ENCODE peak calls at places on chromosomes 1 and 21, in five cellular contexts. One of them, this sample, is unnamed.

GRCh38 chr21:20253261-20253660 is 744.9 kb upstream of the NCAM2 start:
- DNase-seq in stimulated activated naive CD8-positive, alpha-beta T cell treated with anti-CD3 and anti-CD28 coated beads, Interleukin-15, amount 100 ng/mL, for 72 hours: no peak
- DNase-seq in AG04450: no peak
- DNase-seq in sciatic nerve: no peak
- DNase-seq in fibroblast of the conjunctiva: no peak
- DNase-seq in this sample: no peak

GRCh38 chr1:38500352-38500751 is 359.2 kb downstream of the RRAGC start:
- DNase-seq in sciatic nerve: no peak
- DNase-seq in AG04450: no peak
- DNase-seq in stimulated activated naive CD8-positive, alpha-beta T cell treated with anti-CD3 and anti-CD28 coated beads, Interleukin-15, amount 100 ng/mL, for 72 hours: no peak
- DNase-seq in fibroblast of the conjunctiva: no peak
- DNase-seq in this sample: no peak

GRCh38 chr1:19811206-19811851 is 3.8 kb downstream of the RNF186 start:
- DNase-seq in stimulated activated naive CD8-positive, alpha-beta T cell treated with anti-CD3 and anti-CD28 coated beads, Interleukin-15, amount 100 ng/mL, for 72 hours: peak
- DNase-seq in fibroblast of the conjunctiva: peak
- DNase-seq in sciatic nerve: peak
- DNase-seq in AG04450: no peak
- DNase-seq in this sample: peak

GRCh38 chr21:31554511-31555022 is 104.9 kb upstream of the SOD1 start:
- DNase-seq in stimulated activated naive CD8-positive, alpha-beta T cell treated with anti-CD3 and anti-CD28 coated beads, Interleukin-15, amount 100 ng/mL, for 72 hours: peak
- DNase-seq in AG04450: no peak
- DNase-seq in fibroblast of the conjunctiva: no peak
- DNase-seq in sciatic nerve: no peak
- DNase-seq in this sample: no peak

GRCh38 chr1:173861731-173862145 is 6.1 kb downstream of the GAS5 start:
- DNase-seq in AG04450: no peak
- DNase-seq in sciatic nerve: no peak
- DNase-seq in fibroblast of the conjunctiva: no peak
- DNase-seq in stimulated activated naive CD8-positive, alpha-beta T cell treated with anti-CD3 and anti-CD28 coated beads, Interleukin-15, amount 100 ng/mL, for 72 hours: no peak
- DNase-seq in this sample: no peak

GRCh38 chr1:117607471-117607870 is 1.6 kb downstream of the TENT5C start:
- DNase-seq in stimulated activated naive CD8-positive, alpha-beta T cell treated with anti-CD3 and anti-CD28 coated beads, Interleukin-15, amount 100 ng/mL, for 72 hours: peak
- DNase-seq in fibroblast of the conjunctiva: no peak
- DNase-seq in sciatic nerve: no peak
- DNase-seq in AG04450: no peak
- DNase-seq in this sample: no peak

GRCh38 chr1:216466162-216466801 is 43.0 kb upstream of the USH2A start:
- DNase-seq in stimulated activated naive CD8-positive, alpha-beta T cell treated with anti-CD3 and anti-CD28 coated beads, Interleukin-15, amount 100 ng/mL, for 72 hours: no peak
- DNase-seq in fibroblast of the conjunctiva: no peak
- DNase-seq in AG04450: no peak
- DNase-seq in sciatic nerve: no peak
- DNase-seq in this sample: no peak

GRCh38 chr21:34073749-34074282 is 438 bp downstream of the MRPS6 start:
- DNase-seq in stimulated activated naive CD8-positive, alpha-beta T cell treated with anti-CD3 and anti-CD28 coated beads, Interleukin-15, amount 100 ng/mL, for 72 hours: peak
- DNase-seq in AG04450: no peak
- DNase-seq in sciatic nerve: peak
- DNase-seq in fibroblast of the conjunctiva: no peak
- DNase-seq in this sample: peak

GRCh38 chr1:231161711-231162299 is at the start of gene TRIM67:
- DNase-seq in stimulated activated naive CD8-positive, alpha-beta T cell treated with anti-CD3 and anti-CD28 coated beads, Interleukin-15, amount 100 ng/mL, for 72 hours: no peak
- DNase-seq in fibroblast of the conjunctiva: no peak
- DNase-seq in AG04450: no peak
- DNase-seq in sciatic nerve: no peak
- DNase-seq in this sample: peak

GRCh38 chr1:59752556-59753412 is 62.0 kb upstream of the HOOK1 start:
- DNase-seq in stimulated activated naive CD8-positive, alpha-beta T cell treated with anti-CD3 and anti-CD28 coated beads, Interleukin-15, amount 100 ng/mL, for 72 hours: no peak
- DNase-seq in fibroblast of the conjunctiva: no peak
- DNase-seq in AG04450: no peak
- DNase-seq in sciatic nerve: no peak
- DNase-seq in this sample: no peak

GRCh38 chr1:164611754-164612642 is 53.0 kb downstream of the PBX1 start:
- DNase-seq in stimulated activated naive CD8-positive, alpha-beta T cell treated with anti-CD3 and anti-CD28 coated beads, Interleukin-15, amount 100 ng/mL, for 72 hours: no peak
- DNase-seq in fibroblast of the conjunctiva: peak
- DNase-seq in sciatic nerve: no peak
- DNase-seq in AG04450: peak
- DNase-seq in this sample: peak

GRCh38 chr1:93798301-93798700 is 80.7 kb downstream of the DNTTIP2 start:
- DNase-seq in sciatic nerve: no peak
- DNase-seq in stimulated activated naive CD8-positive, alpha-beta T cell treated with anti-CD3 and anti-CD28 coated beads, Interleukin-15, amount 100 ng/mL, for 72 hours: no peak
- DNase-seq in fibroblast of the conjunctiva: peak
- DNase-seq in AG04450: peak
- DNase-seq in this sample: no peak

GRCh38 chr21:44820851-44821250 is 3.0 kb upstream of the SUMO3 start:
- DNase-seq in sciatic nerve: no peak
- DNase-seq in stimulated activated naive CD8-positive, alpha-beta T cell treated with anti-CD3 and anti-CD28 coated beads, Interleukin-15, amount 100 ng/mL, for 72 hours: no peak
- DNase-seq in fibroblast of the conjunctiva: peak
- DNase-seq in AG04450: no peak
- DNase-seq in this sample: no peak

GRCh38 chr1:161044535-161044907 is 1.3 kb downstream of the USF1 start:
- DNase-seq in sciatic nerve: no peak
- DNase-seq in fibroblast of the conjunctiva: no peak
- DNase-seq in stimulated activated naive CD8-positive, alpha-beta T cell treated with anti-CD3 and anti-CD28 coated beads, Interleukin-15, amount 100 ng/mL, for 72 hours: no peak
- DNase-seq in AG04450: no peak
- DNase-seq in this sample: no peak

GRCh38 chr1:246470588-246470987 is 36.5 kb downstream of the SMYD3 start:
- DNase-seq in sciatic nerve: no peak
- DNase-seq in fibroblast of the conjunctiva: no peak
- DNase-seq in stimulated activated naive CD8-positive, alpha-beta T cell treated with anti-CD3 and anti-CD28 coated beads, Interleukin-15, amount 100 ng/mL, for 72 hours: no peak
- DNase-seq in AG04450: no peak
- DNase-seq in this sample: no peak

GRCh38 chr21:36684957-36685714 is 13.8 kb upstream of the SIM2 start:
- DNase-seq in stimulated activated naive CD8-positive, alpha-beta T cell treated with anti-CD3 and anti-CD28 coated beads, Interleukin-15, amount 100 ng/mL, for 72 hours: no peak
- DNase-seq in fibroblast of the conjunctiva: no peak
- DNase-seq in AG04450: no peak
- DNase-seq in sciatic nerve: no peak
- DNase-seq in this sample: no peak

GRCh38 chr1:27557596-27558340 is 46.2 kb downstream of the AHDC1 start:
- DNase-seq in stimulated activated naive CD8-positive, alpha-beta T cell treated with anti-CD3 and anti-CD28 coated beads, Interleukin-15, amount 100 ng/mL, for 72 hours: no peak
- DNase-seq in AG04450: no peak
- DNase-seq in sciatic nerve: peak
- DNase-seq in fibroblast of the conjunctiva: no peak
- DNase-seq in this sample: no peak

GRCh38 chr21:31221051-31221450 is 123.0 kb downstream of the TIAM1 start:
- DNase-seq in sciatic nerve: no peak
- DNase-seq in AG04450: no peak
- DNase-seq in fibroblast of the conjunctiva: no peak
- DNase-seq in stimulated activated naive CD8-positive, alpha-beta T cell treated with anti-CD3 and anti-CD28 coated beads, Interleukin-15, amount 100 ng/mL, for 72 hours: no peak
- DNase-seq in this sample: no peak

GRCh38 chr1:31715097-31715872 is 11.5 kb upstream of the COL16A1 start:
- DNase-seq in stimulated activated naive CD8-positive, alpha-beta T cell treated with anti-CD3 and anti-CD28 coated beads, Interleukin-15, amount 100 ng/mL, for 72 hours: no peak
- DNase-seq in sciatic nerve: peak
- DNase-seq in fibroblast of the conjunctiva: peak
- DNase-seq in AG04450: peak
- DNase-seq in this sample: peak

GRCh38 chr1:3692593-3692992 is 40.3 kb downstream of the TP73 start:
- DNase-seq in sciatic nerve: no peak
- DNase-seq in AG04450: no peak
- DNase-seq in stimulated activated naive CD8-positive, alpha-beta T cell treated with anti-CD3 and anti-CD28 coated beads, Interleukin-15, amount 100 ng/mL, for 72 hours: no peak
- DNase-seq in fibroblast of the conjunctiva: no peak
- DNase-seq in this sample: no peak

GRCh38 chr1:33971018-33971710 is 107.3 kb downstream of the HMGB4 start:
- DNase-seq in stimulated activated naive CD8-positive, alpha-beta T cell treated with anti-CD3 and anti-CD28 coated beads, Interleukin-15, amount 100 ng/mL, for 72 hours: no peak
- DNase-seq in sciatic nerve: no peak
- DNase-seq in fibroblast of the conjunctiva: no peak
- DNase-seq in AG04450: no peak
- DNase-seq in this sample: no peak

GRCh38 chr1:156444407-156445001 is 56.1 kb downstream of the MEF2D start:
- DNase-seq in fibroblast of the conjunctiva: no peak
- DNase-seq in stimulated activated naive CD8-positive, alpha-beta T cell treated with anti-CD3 and anti-CD28 coated beads, Interleukin-15, amount 100 ng/mL, for 72 hours: no peak
- DNase-seq in sciatic nerve: no peak
- DNase-seq in AG04450: no peak
- DNase-seq in this sample: no peak

GRCh38 chr1:43881415-43881814 is 52.2 kb upstream of the ARTN start:
- DNase-seq in fibroblast of the conjunctiva: no peak
- DNase-seq in sciatic nerve: no peak
- DNase-seq in AG04450: no peak
- DNase-seq in stimulated activated naive CD8-positive, alpha-beta T cell treated with anti-CD3 and anti-CD28 coated beads, Interleukin-15, amount 100 ng/mL, for 72 hours: no peak
- DNase-seq in this sample: no peak

GRCh38 chr1:8020032-8020431 is 6.1 kb downstream of the ERRFI1 start:
- DNase-seq in sciatic nerve: no peak
- DNase-seq in fibroblast of the conjunctiva: no peak
- DNase-seq in stimulated activated naive CD8-positive, alpha-beta T cell treated with anti-CD3 and anti-CD28 coated beads, Interleukin-15, amount 100 ng/mL, for 72 hours: no peak
- DNase-seq in AG04450: no peak
- DNase-seq in this sample: no peak

GRCh38 chr1:85550784-85551516 is 29.6 kb upstream of the CCN1 start:
- DNase-seq in stimulated activated naive CD8-positive, alpha-beta T cell treated with anti-CD3 and anti-CD28 coated beads, Interleukin-15, amount 100 ng/mL, for 72 hours: no peak
- DNase-seq in sciatic nerve: no peak
- DNase-seq in AG04450: peak
- DNase-seq in fibroblast of the conjunctiva: peak
- DNase-seq in this sample: no peak

GRCh38 chr1:93033785-93034184 is 45.3 kb upstream of the MTF2 start:
- DNase-seq in stimulated activated naive CD8-positive, alpha-beta T cell treated with anti-CD3 and anti-CD28 coated beads, Interleukin-15, amount 100 ng/mL, for 72 hours: no peak
- DNase-seq in sciatic nerve: no peak
- DNase-seq in fibroblast of the conjunctiva: no peak
- DNase-seq in AG04450: no peak
- DNase-seq in this sample: no peak

GRCh38 chr1:27026621-27027574 is 14.2 kb upstream of the TENT5B start:
- DNase-seq in AG04450: no peak
- DNase-seq in stimulated activated naive CD8-positive, alpha-beta T cell treated with anti-CD3 and anti-CD28 coated beads, Interleukin-15, amount 100 ng/mL, for 72 hours: no peak
- DNase-seq in fibroblast of the conjunctiva: no peak
- DNase-seq in sciatic nerve: peak
- DNase-seq in this sample: no peak

GRCh38 chr1:204065986-204066300 is 7.0 kb upstream of the SOX13 start:
- DNase-seq in AG04450: no peak
- DNase-seq in sciatic nerve: no peak
- DNase-seq in fibroblast of the conjunctiva: no peak
- DNase-seq in stimulated activated naive CD8-positive, alpha-beta T cell treated with anti-CD3 and anti-CD28 coated beads, Interleukin-15, amount 100 ng/mL, for 72 hours: no peak
- DNase-seq in this sample: no peak

GRCh38 chr21:41653944-41654625 is 112.8 kb downstream of the RIPK4 start:
- DNase-seq in fibroblast of the conjunctiva: no peak
- DNase-seq in AG04450: no peak
- DNase-seq in sciatic nerve: no peak
- DNase-seq in stimulated activated naive CD8-positive, alpha-beta T cell treated with anti-CD3 and anti-CD28 coated beads, Interleukin-15, amount 100 ng/mL, for 72 hours: no peak
- DNase-seq in this sample: no peak